ENCODE peak calls at places on chromosomes 11 and 22, in seven cellular contexts. L is CD4-positive, alpha-beta T cell; Y is neural progenitor cell; P is thyroid gland; M is heart right ventricle; J is HCT116; E is ovary. T is an unnamed sample. For H3K9me3, the result is how much of the 10 kb centered on the place peaks cover.

GRCh38 chr11:10862446-10862845 is 4.6 kb upstream of the ZBED5 start:
- DNase-seq in L (no peak), M (no peak), P (no peak), Y (no peak), E (no peak), J (no peak), T (no peak)

GRCh38 chr22:30261134-30261533 is 5.5 kb downstream of the OSM start:
- DNase-seq in P (no peak), M (no peak), Y (no peak), J (no peak), E (no peak), L (no peak), T (no peak)

GRCh38 chr11:92211576-92212167 is 12.9 kb upstream of the FAT3 start:
- DNase-seq in M (peak), Y (peak), L (no peak), J (no peak), E (no peak), P (no peak), T (no peak)

GRCh38 chr11:9574556-9574805 is 1.0 kb downstream of the WEE1 start:
- DNase-seq in Y (peak), E (peak), L (no peak), P (peak), J (no peak), M (peak), T (no peak)

GRCh38 chr22:49826603-49827306 is 918 bp downstream of the BRD1 start:
- DNase-seq in P (peak), M (peak), E (peak), J (no peak), Y (peak), L (no peak), T (peak)

GRCh38 chr11:76159983-76160661 is 46.2 kb downstream of the WNT11 start:
- DNase-seq in M (no peak), E (no peak), L (no peak), P (no peak), Y (no peak), J (no peak), T (no peak)

GRCh38 chr11:75826463-75827220 is 11.6 kb downstream of the UVRAG start:
- DNase-seq in J (no peak), L (no peak), Y (peak), M (no peak), P (no peak), E (no peak), T (no peak)

GRCh38 chr11:22778642-22779041 is 51.0 kb downstream of the SVIP start:
- DNase-seq in Y (no peak), L (no peak), P (no peak), J (no peak), M (no peak), E (no peak), T (no peak)

GRCh38 chr11:9211322-9211721 is 53.8 kb downstream of the DENND5A start:
- DNase-seq in Y (no peak), P (no peak), E (no peak), M (no peak), L (no peak), J (no peak), T (no peak)

GRCh38 chr11:111541209-111542061 is 915 bp downstream of the LAYN start:
- DNase-seq in J (no peak), E (peak), L (no peak), P (peak), Y (peak), M (peak), T (peak)

GRCh38 chr22:40635940-40636379 is 559 bp downstream of the MRTFA start:
- DNase-seq in Y (no peak), L (no peak), E (no peak), M (no peak), P (peak), J (no peak), T (no peak)

GRCh38 chr11:72039108-72039850 is 40.6 kb downstream of the IL18BP start:
- DNase-seq in P (peak), L (no peak), Y (no peak), M (peak), E (peak), J (no peak), T (no peak)

DNA sequence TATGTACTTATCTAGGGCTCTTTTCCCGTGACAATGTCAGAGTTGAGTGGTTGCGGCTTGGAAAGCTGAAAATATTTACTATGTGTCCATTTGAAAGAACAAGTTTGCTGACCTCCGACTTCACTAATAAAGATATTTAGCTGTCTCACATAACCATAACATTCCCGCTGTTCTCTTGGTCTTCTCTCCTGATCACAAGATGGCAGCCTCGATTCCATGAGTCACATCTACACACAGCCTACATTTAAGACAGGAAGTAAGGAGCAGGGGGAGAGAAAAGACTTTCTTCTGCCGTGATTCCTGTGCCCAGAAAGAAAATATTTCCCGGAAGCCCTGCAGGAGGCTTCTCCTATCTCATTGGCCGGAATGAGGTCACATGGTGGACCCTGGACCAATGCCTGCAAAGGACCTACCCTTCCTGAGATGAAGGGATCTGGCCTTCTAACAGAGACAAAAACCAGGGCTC is 47.4 kb upstream of the SYT13 start:
- DNase-seq in E (peak), L (no peak), Y (no peak), P (peak), J (peak), M (peak), T (peak)
- H3K9me3 ChIP-seq in E (under half), L (under half), Y (under half), P (under half), J (under half), M (under half), T (under half)

GRCh38 chr22:45453764-45454163 is 40.3 kb downstream of the RIBC2 start:
- DNase-seq in E (no peak), P (no peak), M (no peak), J (no peak), Y (no peak), L (no peak), T (no peak)

GRCh38 chr22:45450931-45451651 is 37.6 kb downstream of the RIBC2 start:
- DNase-seq in Y (no peak), E (no peak), P (no peak), M (no peak), J (no peak), L (no peak), T (no peak)

GRCh38 chr22:45450101-45450785 is 36.8 kb downstream of the RIBC2 start:
- DNase-seq in L (no peak), E (no peak), P (no peak), Y (no peak), J (no peak), M (no peak), T (no peak)

GRCh38 chr22:45452565-45453449 is 39.3 kb downstream of the RIBC2 start:
- DNase-seq in Y (no peak), E (no peak), M (no peak), P (no peak), L (no peak), J (no peak), T (no peak)

GRCh38 chr22:45451988-45452387 is 38.5 kb downstream of the RIBC2 start:
- DNase-seq in L (no peak), Y (no peak), M (no peak), P (no peak), E (no peak), J (no peak), T (no peak)
- H3K9me3 ChIP-seq in L (under half), Y (under half), M (under half), P (under half), E (under half), J (under half), T (under half)

GRCh38 chr22:47891609-47892008 is 1129.2 kb downstream of the TBC1D22A start:
- DNase-seq in Y (no peak), E (no peak), P (no peak), L (no peak), J (no peak), M (no peak), T (no peak)
- H3K9me3 ChIP-seq in Y (under half), E (under half), P (under half), L (under half), J (under half), M (under half), T (under half)

GRCh38 chr11:70783356-70783755 is 385.0 kb downstream of the CTTN start:
- DNase-seq in Y (no peak), E (no peak), M (no peak), P (no peak), L (no peak), J (no peak), T (no peak)

GRCh38 chr11:70783821-70784220 is 385.5 kb downstream of the CTTN start:
- DNase-seq in L (no peak), P (no peak), Y (no peak), J (no peak), M (no peak), E (no peak), T (no peak)

GRCh38 chr11:70779433-70780245 is 381.3 kb downstream of the CTTN start:
- DNase-seq in J (no peak), Y (no peak), L (no peak), E (no peak), P (no peak), M (no peak), T (no peak)

GRCh38 chr11:70780246-70780535 is 381.9 kb downstream of the CTTN start:
- DNase-seq in Y (no peak), E (no peak), P (no peak), L (no peak), J (no peak), M (no peak), T (no peak)

GRCh38 chr11:70782401-70782913 is 384.1 kb downstream of the CTTN start:
- DNase-seq in M (no peak), P (no peak), J (no peak), L (no peak), Y (no peak), E (no peak), T (no peak)
- H3K9me3 ChIP-seq in M (under half), P (under half), J (under half), L (under half), Y (under half), E (under half), T (under half)

GRCh38 chr22:47294571-47294970 is 532.1 kb downstream of the TBC1D22A start:
- DNase-seq in E (no peak), L (no peak), P (no peak), J (no peak), M (no peak), Y (no peak), T (no peak)
- H3K9me3 ChIP-seq in E (under half), L (under half), P (under half), J (under half), M (under half), Y (under half), T (under half)

GRCh38 chr11:130087294-130087926 is 17.7 kb downstream of the APLP2 start:
- DNase-seq in E (no peak), P (no peak), Y (no peak), M (no peak), L (no peak), J (no peak), T (no peak)
- H3K9me3 ChIP-seq in E (under half), P (under half), Y (under half), M (under half), L (under half), J (under half), T (under half)

GRCh38 chr11:117054382-117054781 is 43.8 kb downstream of the SIK3 start:
- DNase-seq in M (no peak), P (no peak), L (no peak), E (no peak), Y (no peak), J (no peak), T (no peak)
- H3K9me3 ChIP-seq in M (under half), P (under half), L (under half), E (under half), Y (under half), J (under half), T (under half)

DNA sequence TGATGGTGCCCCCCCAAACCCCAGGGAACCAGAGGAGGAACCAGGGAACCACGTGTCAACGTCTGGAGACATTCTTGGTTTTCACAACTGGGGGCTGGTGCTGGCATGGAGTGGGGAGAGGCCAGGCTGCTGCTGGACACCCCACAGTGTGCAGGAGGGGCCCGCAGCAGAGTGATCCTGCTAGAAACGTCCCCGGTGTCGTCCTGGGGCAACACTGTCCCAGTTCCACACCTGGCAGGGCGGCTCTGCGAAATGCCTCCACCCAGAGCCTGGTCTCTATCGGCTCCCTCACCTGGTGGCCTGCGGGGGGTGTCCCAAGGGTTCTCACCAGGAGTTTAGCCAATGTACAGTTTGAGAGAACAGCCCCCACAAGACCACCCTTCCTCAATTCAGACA is 226.3 kb downstream of the CTTN start:
- DNase-seq in J (no peak), Y (no peak), L (no peak), M (no peak), P (no peak), E (no peak), T (no peak)
- H3K9me3 ChIP-seq in J (under half), Y (under half), L (under half), M (under half), P (under half), E (under half), T (under half)

GRCh38 chr11:1336836-1337646 is 27.6 kb upstream of the TOLLIP start:
- DNase-seq in L (peak), E (peak), Y (peak), J (no peak), P (peak), M (peak), T (no peak)

GRCh38 chr11:1335811-1336761 is 26.7 kb upstream of the TOLLIP start:
- DNase-seq in L (peak), E (peak), P (peak), J (no peak), Y (peak), M (peak), T (peak)

GRCh38 chr11:1333091-1333772 is 23.8 kb upstream of the TOLLIP start:
- DNase-seq in E (no peak), M (no peak), P (no peak), L (no peak), J (no peak), Y (no peak), T (no peak)

GRCh38 chr11:1335264-1335810 is 25.9 kb upstream of the TOLLIP start:
- DNase-seq in P (no peak), J (no peak), L (no peak), M (no peak), E (no peak), Y (no peak), T (no peak)

GRCh38 chr11:1333860-1334259 is 24.4 kb upstream of the TOLLIP start:
- DNase-seq in L (no peak), J (no peak), E (no peak), M (no peak), Y (no peak), P (no peak), T (no peak)
- H3K9me3 ChIP-seq in L (under half), J (under half), E (under half), M (under half), Y (under half), P (under half), T (under half)

GRCh38 chr22:47967841-47968240 is 1205.4 kb downstream of the TBC1D22A start:
- DNase-seq in E (no peak), P (no peak), L (no peak), Y (no peak), M (no peak), J (no peak), T (no peak)
- H3K9me3 ChIP-seq in E (under half), P (under half), L (under half), Y (under half), M (under half), J (under half), T (under half)